ENCODE peak calls at places on chromosomes 11 and 22, in four cellular contexts. One of them, this sample, is unnamed.

GRCh38 chr22:36881504-36882245 is 20.9 kb downstream of the NCF4 start:
- DNase-seq in PC-9: no peak
- DNase-seq in cardiac muscle cell: no peak
- DNase-seq in esophagus squamous epithelium: no peak
- DNase-seq in this sample: no peak

GRCh38 chr22:50299724-50300619 is 7.5 kb downstream of the PLXNB2 start:
- DNase-seq in PC-9: no peak
- DNase-seq in cardiac muscle cell: peak; percentile 44
- DNase-seq in esophagus squamous epithelium: no peak
- DNase-seq in this sample: no peak

GRCh38 chr22:23393721-23394320 is 186.3 kb downstream of the IGLL1 start:
- DNase-seq in cardiac muscle cell: no peak
- DNase-seq in PC-9: no peak
- DNase-seq in esophagus squamous epithelium: no peak
- DNase-seq in this sample: peak; percentile 53

GRCh38 chr11:67795746-67796145 is 121.3 kb upstream of the ALDH3B2 start:
- DNase-seq in esophagus squamous epithelium: no peak
- DNase-seq in PC-9: no peak
- DNase-seq in cardiac muscle cell: no peak
- DNase-seq in this sample: no peak

GRCh38 chr22:38792833-38793232 is 1.1 kb downstream of the DNAL4 start:
- DNase-seq in cardiac muscle cell: no peak
- DNase-seq in esophagus squamous epithelium: no peak
- DNase-seq in PC-9: peak; percentile 58
- DNase-seq in this sample: no peak

GRCh38 chr11:46112961-46113617 is 8.2 kb downstream of the PHF21A start:
- DNase-seq in PC-9: peak; percentile 49
- DNase-seq in esophagus squamous epithelium: no peak
- DNase-seq in cardiac muscle cell: peak; percentile 62
- DNase-seq in this sample: no peak

GRCh38 chr22:36386900-36387663 is 685 bp downstream of the MYH9 start:
- DNase-seq in esophagus squamous epithelium: no peak
- DNase-seq in cardiac muscle cell: no peak
- DNase-seq in PC-9: peak; percentile 50
- DNase-seq in this sample: peak; percentile 79

GRCh38 chr11:133531450-133531849 is 851 bp downstream of the OPCML start:
- DNase-seq in esophagus squamous epithelium: no peak
- DNase-seq in cardiac muscle cell: no peak
- DNase-seq in PC-9: no peak
- DNase-seq in this sample: no peak

GRCh38 chr11:109435121-109435742 is 13.2 kb downstream of the C11orf87 start:
- DNase-seq in cardiac muscle cell: no peak
- DNase-seq in PC-9: no peak
- DNase-seq in esophagus squamous epithelium: no peak
- DNase-seq in this sample: no peak

GRCh38 chr11:66864924-66865697 is 8.2 kb downstream of the LRFN4 start:
- DNase-seq in cardiac muscle cell: peak; percentile 52
- DNase-seq in PC-9: no peak
- DNase-seq in esophagus squamous epithelium: no peak
- DNase-seq in this sample: no peak

GRCh38 chr22:50292643-50293440 is 14.6 kb downstream of the PLXNB2 start:
- DNase-seq in cardiac muscle cell: no peak
- DNase-seq in PC-9: no peak
- DNase-seq in esophagus squamous epithelium: no peak
- DNase-seq in this sample: peak; percentile 88

GRCh38 chr11:38274031-38274430 is 1676.0 kb upstream of the RAG2 start:
- DNase-seq in PC-9: no peak
- DNase-seq in esophagus squamous epithelium: no peak
- DNase-seq in cardiac muscle cell: no peak
- DNase-seq in this sample: no peak

GRCh38 chr11:68051191-68052136 is 12.6 kb downstream of the TCIRG1 start:
- DNase-seq in PC-9: no peak
- DNase-seq in cardiac muscle cell: no peak
- DNase-seq in esophagus squamous epithelium: no peak
- DNase-seq in this sample: no peak

GRCh38 chr11:119236490-119236889 is 30.4 kb downstream of the CBL start:
- DNase-seq in esophagus squamous epithelium: no peak
- DNase-seq in PC-9: no peak
- DNase-seq in cardiac muscle cell: no peak
- DNase-seq in this sample: no peak

GRCh38 chr11:44471603-44472002 is 93.9 kb upstream of the CD82 start:
- DNase-seq in cardiac muscle cell: no peak
- DNase-seq in esophagus squamous epithelium: no peak
- DNase-seq in PC-9: no peak
- DNase-seq in this sample: no peak

GRCh38 chr11:109422755-109423113 is 744 bp downstream of the C11orf87 start:
- DNase-seq in PC-9: no peak
- DNase-seq in cardiac muscle cell: no peak
- DNase-seq in esophagus squamous epithelium: no peak
- DNase-seq in this sample: no peak

DNA sequence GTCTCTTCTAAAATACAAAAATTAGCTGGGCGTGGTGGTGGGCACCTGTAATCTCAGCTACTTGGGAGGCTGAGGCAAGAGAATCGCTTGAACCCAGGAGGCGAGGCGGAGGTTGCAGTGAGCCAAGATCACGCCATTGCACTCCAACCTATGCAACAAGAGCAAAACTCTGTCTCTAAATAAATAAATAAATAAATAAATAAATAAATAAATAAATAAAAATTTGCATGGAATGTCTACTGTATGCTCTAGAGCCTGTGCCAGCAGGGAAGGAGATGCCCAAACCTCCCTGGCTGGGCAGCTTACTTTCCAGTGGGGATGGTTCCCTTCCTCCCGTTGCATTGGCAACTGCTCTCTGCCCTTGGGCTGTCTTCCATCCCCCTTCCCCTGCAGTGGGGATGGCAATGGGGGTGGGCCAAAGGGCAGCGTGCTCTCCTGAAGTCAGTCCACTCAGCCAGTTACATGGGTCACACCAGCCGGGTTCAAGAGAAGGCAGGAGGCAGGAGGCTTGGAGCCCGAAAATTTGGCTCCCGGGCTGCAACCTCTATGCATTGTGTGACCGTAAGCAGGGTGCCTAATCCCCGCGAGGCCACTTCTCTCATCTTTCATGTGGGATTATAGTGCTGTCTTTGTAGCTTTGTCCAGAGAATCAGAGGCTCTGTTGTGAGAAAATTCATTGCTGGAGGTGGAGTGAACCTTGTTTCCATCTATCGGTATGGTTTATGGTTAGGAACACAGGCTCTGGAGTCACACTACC is 1.4 kb upstream of the LRRC10B start:
- DNase-seq in PC-9: no peak
- DNase-seq in cardiac muscle cell: no peak
- DNase-seq in esophagus squamous epithelium: no peak
- DNase-seq in this sample: no peak
- H3K4me3 ChIP-seq in PC-9: no peak overlapping the region
- H3K4me3 ChIP-seq in cardiac muscle cell: no peak overlapping the region
- H3K4me3 ChIP-seq in esophagus squamous epithelium: no peak overlapping the region
- H3K4me3 ChIP-seq in this sample: no peak overlapping the region

DNA sequence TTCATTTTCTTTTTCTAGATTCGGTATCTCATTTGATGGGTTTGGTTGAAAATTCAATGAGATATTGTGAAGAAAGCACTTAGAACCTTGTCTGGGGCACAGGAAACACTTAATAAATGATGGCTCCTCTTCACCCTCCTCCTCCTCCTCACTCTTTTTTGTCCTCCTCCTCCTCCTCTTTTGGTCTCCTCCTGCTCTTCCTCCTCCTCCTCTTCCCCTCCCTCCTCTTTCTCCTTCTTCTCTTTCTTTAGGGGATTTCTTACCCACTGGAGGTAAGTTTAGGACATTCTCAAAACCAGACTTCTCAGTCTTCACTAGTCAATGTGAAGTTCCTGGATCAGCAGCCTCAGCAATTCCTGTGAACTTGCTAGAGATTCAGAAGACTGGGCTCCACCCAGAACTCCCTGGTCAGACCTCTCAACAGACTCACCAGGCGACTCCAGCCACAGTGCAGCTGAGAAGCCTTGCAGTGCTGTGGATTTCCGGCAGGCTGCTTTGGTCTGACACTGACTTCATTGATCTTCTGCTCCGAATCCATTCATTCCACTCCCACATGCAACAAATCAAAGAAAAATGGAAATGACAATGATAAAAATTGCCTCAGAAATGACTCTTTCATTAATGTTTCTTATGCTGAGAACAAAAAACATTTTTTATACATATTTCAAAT is 368.6 kb upstream of the B3GAT1 start:
- DNase-seq in PC-9: no peak
- DNase-seq in esophagus squamous epithelium: no peak
- DNase-seq in cardiac muscle cell: peak; percentile 20
- DNase-seq in this sample: no peak
- H3K4me3 ChIP-seq in PC-9: no peak overlapping the region
- H3K4me3 ChIP-seq in esophagus squamous epithelium: no peak overlapping the region
- H3K4me3 ChIP-seq in cardiac muscle cell: no peak overlapping the region
- H3K4me3 ChIP-seq in this sample: no peak overlapping the region

GRCh38 chr11:114059278-114059983 is at the start of gene ZBTB16:
- DNase-seq in cardiac muscle cell: peak; percentile 87
- DNase-seq in PC-9: no peak
- DNase-seq in esophagus squamous epithelium: no peak
- DNase-seq in this sample: peak; percentile 54
- H3K4me3 ChIP-seq in cardiac muscle cell: peak within 1 kb of the TSS; percentile 85
- H3K4me3 ChIP-seq in PC-9: no peak within 1 kb of the TSS
- H3K4me3 ChIP-seq in esophagus squamous epithelium: peak within 1 kb of the TSS; percentile 95
- H3K4me3 ChIP-seq in this sample: peak within 1 kb of the TSS; percentile 87

GRCh38 chr11:9660886-9661285 is 3.0 kb upstream of the SWAP70 start:
- DNase-seq in cardiac muscle cell: no peak
- DNase-seq in PC-9: peak; percentile 69
- DNase-seq in esophagus squamous epithelium: no peak
- DNase-seq in this sample: no peak

GRCh38 chr11:9664276-9665171 is 647 bp downstream of the SWAP70 start:
- DNase-seq in PC-9: no peak
- DNase-seq in cardiac muscle cell: peak; percentile 26
- DNase-seq in esophagus squamous epithelium: no peak
- DNase-seq in this sample: peak; percentile 67

GRCh38 chr11:9663699-9664275 is at the start of gene SWAP70:
- DNase-seq in PC-9: peak; percentile 69
- DNase-seq in esophagus squamous epithelium: peak; percentile 67
- DNase-seq in cardiac muscle cell: peak; percentile 90
- DNase-seq in this sample: peak; percentile 96

GRCh38 chr11:9665749-9666148 is 1.9 kb downstream of the SWAP70 start:
- DNase-seq in PC-9: no peak
- DNase-seq in esophagus squamous epithelium: no peak
- DNase-seq in cardiac muscle cell: no peak
- DNase-seq in this sample: no peak

DNA sequence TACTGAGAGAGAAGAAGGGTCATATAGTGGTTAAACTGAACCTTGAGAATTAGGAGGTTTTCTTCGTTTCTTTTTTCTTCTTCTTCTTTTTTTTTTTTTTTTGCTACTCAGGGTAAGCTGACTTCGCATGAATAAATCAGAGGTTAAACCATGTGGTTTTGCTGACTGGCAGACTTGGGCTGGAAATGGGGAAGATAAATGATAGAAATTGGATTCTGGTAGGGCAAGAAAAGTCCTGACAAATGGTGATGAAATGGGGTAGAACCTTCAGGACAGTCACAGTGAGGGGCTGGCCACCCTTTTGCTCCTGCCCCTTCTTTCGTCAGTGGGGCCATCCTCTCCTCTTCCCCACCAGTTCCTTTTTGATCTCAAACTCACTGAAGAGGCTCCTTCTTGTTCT is 1.6 kb upstream of the SWAP70 start:
- DNase-seq in PC-9: no peak
- DNase-seq in cardiac muscle cell: no peak
- DNase-seq in esophagus squamous epithelium: no peak
- DNase-seq in this sample: no peak
- H3K4me3 ChIP-seq in PC-9: no peak overlapping the region
- H3K4me3 ChIP-seq in cardiac muscle cell: no peak overlapping the region
- H3K4me3 ChIP-seq in esophagus squamous epithelium: no peak overlapping the region
- H3K4me3 ChIP-seq in this sample: no peak overlapping the region

GRCh38 chr11:1055109-1055703 is 18.7 kb upstream of the MUC6 start:
- DNase-seq in esophagus squamous epithelium: no peak
- DNase-seq in PC-9: no peak
- DNase-seq in cardiac muscle cell: no peak
- DNase-seq in this sample: no peak
- H3K4me3 ChIP-seq in esophagus squamous epithelium: no peak overlapping the region
- H3K4me3 ChIP-seq in PC-9: no peak overlapping the region
- H3K4me3 ChIP-seq in cardiac muscle cell: no peak overlapping the region
- H3K4me3 ChIP-seq in this sample: no peak overlapping the region

DNA sequence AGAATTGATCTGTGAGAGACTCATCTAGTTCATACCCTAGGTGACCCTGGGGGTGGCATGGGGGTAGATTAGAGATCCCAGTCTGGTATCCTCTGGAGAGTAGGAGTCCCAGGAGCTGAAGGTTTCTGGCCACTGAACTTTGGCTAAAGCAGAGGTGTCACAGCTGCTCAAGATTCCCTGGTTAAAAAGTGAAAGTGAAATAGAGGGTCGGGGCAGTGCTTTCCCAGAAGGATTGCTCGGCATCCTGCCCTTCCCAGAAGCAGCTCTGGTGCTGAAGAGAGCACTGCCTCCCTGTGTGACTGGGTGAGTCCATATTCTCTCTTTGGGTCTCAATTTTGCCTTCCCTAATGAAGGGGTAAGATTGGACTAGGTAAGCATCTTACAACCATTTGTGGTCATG is 651 bp downstream of the IL18BP start:
- DNase-seq in cardiac muscle cell: no peak
- DNase-seq in esophagus squamous epithelium: no peak
- DNase-seq in PC-9: no peak
- DNase-seq in this sample: peak; percentile 65
- H3K4me3 ChIP-seq in cardiac muscle cell: no peak overlapping the region
- H3K4me3 ChIP-seq in esophagus squamous epithelium: peak overlapping the region; percentile 52
- H3K4me3 ChIP-seq in PC-9: no peak overlapping the region
- H3K4me3 ChIP-seq in this sample: peak overlapping the region; percentile 7

GRCh38 chr11:130157840-130158239 is 1.7 kb upstream of the ST14 start:
- DNase-seq in cardiac muscle cell: no peak
- DNase-seq in esophagus squamous epithelium: no peak
- DNase-seq in PC-9: no peak
- DNase-seq in this sample: no peak

GRCh38 chr11:130157111-130157510 is 2.5 kb upstream of the ST14 start:
- DNase-seq in cardiac muscle cell: no peak
- DNase-seq in esophagus squamous epithelium: no peak
- DNase-seq in PC-9: no peak
- DNase-seq in this sample: no peak

GRCh38 chr11:130159657-130160459 is at the start of gene ST14:
- DNase-seq in PC-9: peak; percentile 63
- DNase-seq in esophagus squamous epithelium: no peak
- DNase-seq in cardiac muscle cell: peak; percentile 36
- DNase-seq in this sample: no peak

GRCh38 chr11:130160460-130161090 is 993 bp downstream of the ST14 start:
- DNase-seq in PC-9: no peak
- DNase-seq in cardiac muscle cell: no peak
- DNase-seq in esophagus squamous epithelium: no peak
- DNase-seq in this sample: no peak

GRCh38 chr11:130159139-130159538 is 443 bp upstream of the ST14 start:
- DNase-seq in cardiac muscle cell: no peak
- DNase-seq in esophagus squamous epithelium: no peak
- DNase-seq in PC-9: no peak
- DNase-seq in this sample: no peak
- H3K4me3 ChIP-seq in cardiac muscle cell: peak overlapping the region; percentile 21
- H3K4me3 ChIP-seq in esophagus squamous epithelium: peak overlapping the region; percentile 71
- H3K4me3 ChIP-seq in PC-9: peak overlapping the region; percentile 100
- H3K4me3 ChIP-seq in this sample: no peak overlapping the region

GRCh38 chr11:125111341-125112234 is at the start of gene TMEM218:
- DNase-seq in PC-9: peak; percentile 98
- DNase-seq in esophagus squamous epithelium: peak; percentile 96
- DNase-seq in cardiac muscle cell: peak; percentile 98
- DNase-seq in this sample: peak; percentile 98

GRCh38 chr11:125110996-125111340 is 458 bp downstream of the TMEM218 start:
- DNase-seq in esophagus squamous epithelium: no peak
- DNase-seq in PC-9: no peak
- DNase-seq in cardiac muscle cell: peak; percentile 36
- DNase-seq in this sample: no peak

GRCh38 chr11:125110506-125110905 is 920 bp downstream of the TMEM218 start:
- DNase-seq in cardiac muscle cell: no peak
- DNase-seq in PC-9: no peak
- DNase-seq in esophagus squamous epithelium: no peak
- DNase-seq in this sample: no peak

GRCh38 chr11:125114518-125114917 is 3.1 kb upstream of the TMEM218 start:
- DNase-seq in PC-9: no peak
- DNase-seq in esophagus squamous epithelium: no peak
- DNase-seq in cardiac muscle cell: no peak
- DNase-seq in this sample: no peak

GRCh38 chr11:125112235-125112604 is 794 bp upstream of the TMEM218 start:
- DNase-seq in PC-9: no peak
- DNase-seq in esophagus squamous epithelium: no peak
- DNase-seq in cardiac muscle cell: no peak
- DNase-seq in this sample: no peak
- H3K4me3 ChIP-seq in PC-9: peak overlapping the region; percentile 89
- H3K4me3 ChIP-seq in esophagus squamous epithelium: peak overlapping the region; percentile 85
- H3K4me3 ChIP-seq in cardiac muscle cell: peak overlapping the region; percentile 11
- H3K4me3 ChIP-seq in this sample: peak overlapping the region; percentile 5

This sample was measured in ascending aorta.